ENCODE peak calls at places on chromosomes 12 and 14, in nine cellular contexts. E is C1 segment of cervical spinal cord, P is OCI-M1, F is SIG-M5, C is iris pigment epithelial cell, Z is epithelial cell of prostate, X is ovary, D is NCI-H1048, L is tibial artery. A is an unnamed sample.

GRCh38 chr12:77299910-77300772 is 234.8 kb upstream of the E2F7 start:
- DNase-seq in Z (peak; percentile 49), X (no peak), D (no peak), C (peak; percentile 81), F (no peak), P (no peak), E (no peak), L (no peak), A (no peak)

GRCh38 chr12:6049587-6049986 is 74.9 kb downstream of the VWF start:
- DNase-seq in L (no peak), F (no peak), P (no peak), X (no peak), Z (no peak), C (no peak), E (no peak), D (no peak), A (no peak)

GRCh38 chr14:51004801-51005526 is 60.7 kb upstream of the PYGL start:
- DNase-seq in P (peak; percentile 48), F (no peak), X (no peak), L (no peak), C (peak; percentile 65), Z (peak; percentile 18), D (no peak), E (no peak), A (no peak)

GRCh38 chr14:67137744-67138371 is 51.4 kb upstream of the GARIN2 start:
- DNase-seq in F (no peak), D (no peak), Z (no peak), C (peak; percentile 22), P (peak; percentile 37), E (no peak), L (no peak), X (no peak), A (no peak)

GRCh38 chr14:105281354-105282097 is 19.3 kb downstream of the BRF1 start:
- DNase-seq in D (no peak), E (no peak), L (no peak), C (peak; percentile 67), X (no peak), F (no peak), Z (no peak), P (peak; percentile 47), A (no peak)

GRCh38 chr14:22841311-22841710 is 4.9 kb downstream of the MMP14 start:
- DNase-seq in F (no peak), C (no peak), L (no peak), Z (no peak), D (no peak), P (no peak), E (no peak), X (no peak), A (no peak)

GRCh38 chr12:94623161-94623920 is 27.0 kb downstream of the TMCC3 start:
- DNase-seq in D (no peak), P (no peak), C (no peak), Z (no peak), X (no peak), E (no peak), L (no peak), F (no peak), A (no peak)

GRCh38 chr12:7667025-7667575 is 1.4 kb upstream of the APOBEC1 start:
- DNase-seq in X (no peak), C (peak; percentile 8), D (no peak), L (no peak), F (no peak), Z (no peak), E (no peak), P (peak; percentile 70), A (no peak)

GRCh38 chr12:110744176-110744575 is 1.5 kb upstream of the PPP1CC start:
- DNase-seq in X (peak; percentile 10), Z (no peak), P (no peak), C (peak; percentile 37), E (no peak), F (no peak), D (no peak), L (no peak), A (no peak)

GRCh38 chr12:132178801-132179401 is 34.6 kb downstream of the NOC4L start:
- DNase-seq in X (no peak), L (no peak), P (no peak), D (no peak), C (no peak), E (no peak), F (no peak), Z (no peak), A (peak; percentile 32)

GRCh38 chr12:4027412-4027811 is 154.2 kb upstream of the PARP11 start:
- DNase-seq in P (peak; percentile 39), C (no peak), X (no peak), L (no peak), D (no peak), E (no peak), Z (no peak), F (no peak), A (no peak)

GRCh38 chr14:34387974-34388533 is 74.0 kb downstream of the SPTSSA start:
- DNase-seq in L (no peak), F (no peak), X (no peak), Z (no peak), C (no peak), E (no peak), D (no peak), P (no peak), A (no peak)

GRCh38 chr14:61927015-61927414 is 164.8 kb downstream of the SNAPC1 start:
- DNase-seq in Z (peak; percentile 8), D (no peak), P (no peak), L (no peak), E (no peak), C (peak; percentile 26), X (no peak), F (no peak), A (no peak)

GRCh38 chr14:56870336-56870735 is 60.1 kb upstream of the OTX2 start:
- DNase-seq in F (no peak), E (no peak), D (no peak), L (no peak), X (no peak), P (no peak), Z (no peak), C (no peak), A (no peak)

GRCh38 chr14:104202259-104203070 is 64.1 kb downstream of the KIF26A start:
- DNase-seq in X (no peak), L (no peak), P (no peak), F (no peak), D (peak; percentile 37), C (no peak), E (no peak), Z (no peak), A (no peak)

GRCh38 chr12:56943878-56944277 is 9.7 kb upstream of the SDR9C7 start:
- DNase-seq in F (no peak), C (no peak), X (no peak), Z (no peak), D (no peak), L (no peak), P (no peak), E (no peak), A (no peak)

GRCh38 chr12:48903363-48903981 is 21.8 kb downstream of the FKBP11 start:
- DNase-seq in F (no peak), C (peak; percentile 61), D (no peak), X (no peak), E (no peak), P (no peak), L (no peak), Z (no peak), A (no peak)

GRCh38 chr12:31951008-31951407 is 8.2 kb upstream of the RESF1 start:
- DNase-seq in L (no peak), Z (no peak), D (no peak), P (no peak), X (no peak), E (no peak), F (no peak), C (no peak), A (no peak)

GRCh38 chr12:32734952-32735351 is 20.7 kb downstream of the YARS2 start:
- DNase-seq in L (no peak), C (no peak), D (no peak), E (no peak), Z (no peak), X (no peak), F (no peak), P (no peak), A (no peak)

GRCh38 chr12:67991158-67991557 is 1.9 kb downstream of the IFNG-AS1 start:
- DNase-seq in L (no peak), P (no peak), Z (no peak), X (no peak), D (no peak), E (no peak), F (no peak), C (no peak), A (no peak)

GRCh38 chr12:121980211-121980891 is 41.3 kb upstream of the BCL7A start:
- DNase-seq in C (peak; percentile 67), L (no peak), E (no peak), P (no peak), Z (no peak), D (no peak), F (peak; percentile 75), X (no peak), A (no peak)

GRCh38 chr12:12194206-12194605 is 72.6 kb downstream of the LRP6 start:
- DNase-seq in L (no peak), E (no peak), F (no peak), C (peak; percentile 76), D (no peak), P (no peak), Z (no peak), X (no peak), A (no peak)

GRCh38 chr12:122366685-122367475 is 55.6 kb downstream of the CLIP1 start:
- DNase-seq in L (peak; percentile 74), Z (peak; percentile 61), E (no peak), F (no peak), D (no peak), P (peak; percentile 82), X (peak; percentile 39), C (peak; percentile 95), A (no peak)

GRCh38 chr14:76456200-76456599 is 80.3 kb downstream of the ESRRB start:
- DNase-seq in E (no peak), P (peak; percentile 26), D (no peak), F (no peak), C (peak; percentile 25), L (no peak), X (no peak), Z (no peak), A (no peak)